ENCODE peak calls at places on chromosomes 7 and 10, in four cellular contexts. V, G, U and A are unnamed samples.

GRCh38 chr7:137757146-137757925 is 89.4 kb downstream of the DGKI start:
- DNase-seq in U (peak), G (no peak), V (no peak), A (no peak)

GRCh38 chr7:103547451-103548284 is 101.7 kb upstream of the SLC26A5 start:
- DNase-seq in U (no peak), G (no peak), V (no peak), A (no peak)

GRCh38 chr10:76251773-76252617 is 820.6 kb downstream of the LRMDA start:
- DNase-seq in V (no peak), U (peak), G (peak), A (no peak)

GRCh38 chr10:69425513-69426298 is 9.0 kb upstream of the TACR2 start:
- DNase-seq in U (no peak), G (no peak), V (no peak), A (no peak)

GRCh38 chr10:99630439-99630838 is 10.2 kb upstream of the SLC25A28 start:
- DNase-seq in G (peak), V (no peak), U (peak), A (no peak)

GRCh38 chr10:85445702-85446101 is 920.9 kb downstream of the GRID1 start:
- DNase-seq in G (no peak), V (no peak), U (no peak), A (no peak)

GRCh38 chr7:110573862-110574528 is 516.9 kb upstream of the LRRN3 start:
- DNase-seq in G (peak), U (peak), V (no peak), A (peak)

GRCh38 chr7:31782411-31782991 is 95.5 kb downstream of the PPP1R17 start:
- DNase-seq in V (peak), U (peak), G (peak), A (peak)

GRCh38 chr7:19122018-19122588 is 4.7 kb upstream of the TWIST1 start:
- DNase-seq in V (no peak), G (peak), U (peak), A (peak)

GRCh38 chr7:7183061-7183832 is 903 bp downstream of the C1GALT1 start:
- DNase-seq in U (no peak), G (peak), V (no peak), A (peak)

GRCh38 chr10:51895209-51895608 is 195.8 kb upstream of the CSTF2T start:
- DNase-seq in V (no peak), G (peak), U (peak), A (no peak)

GRCh38 chr10:28722065-28722803 is 44.9 kb downstream of the BAMBI start:
- DNase-seq in U (peak), G (peak), V (peak), A (peak)

GRCh38 chr10:47340613-47341170 is 7.5 kb upstream of the RBP3 start:
- DNase-seq in V (peak), U (peak), G (peak), A (peak)

GRCh38 chr10:4902571-4903011 is 60.6 kb upstream of the AKR1C1 start:
- DNase-seq in U (no peak), V (no peak), G (no peak), A (no peak)

GRCh38 chr10:46549171-46550075 is 7.0 kb downstream of the GPRIN2 start:
- DNase-seq in U (no peak), V (no peak), G (no peak), A (no peak)

GRCh38 chr10:30786131-30786530 is 156.6 kb upstream of the LYZL2 start:
- DNase-seq in U (peak), V (no peak), G (peak), A (no peak)

GRCh38 chr10:74898201-74898976 is 72.0 kb downstream of the KAT6B start:
- DNase-seq in V (no peak), U (peak), G (no peak), A (no peak)

GRCh38 chr10:21166557-21167287 is 269.6 kb upstream of the NEBL start:
- DNase-seq in V (no peak), U (no peak), G (peak), A (no peak)

GRCh38 chr7:55365680-55366460 is 733 bp downstream of the LANCL2 start:
- DNase-seq in V (peak), U (peak), G (peak), A (peak)

GRCh38 chr10:44993226-44993921 is 7.3 kb upstream of the ZNF22 start:
- DNase-seq in V (no peak), U (no peak), G (no peak), A (no peak)

GRCh38 chr10:131888186-131888604 is 12.6 kb upstream of the PPP2R2D start:
- DNase-seq in U (no peak), V (no peak), G (no peak), A (no peak)

GRCh38 chr7:100863406-100863950 is 3.7 kb upstream of the TRIP6 start:
- DNase-seq in G (no peak), V (no peak), U (peak), A (no peak)

GRCh38 chr10:7797582-7797981 is 9.6 kb downstream of the ATP5F1C start:
- DNase-seq in G (peak), V (no peak), U (peak), A (peak)

GRCh38 chr7:80923211-80923612 is 4.4 kb upstream of the SEMA3C start:
- DNase-seq in U (no peak), G (no peak), V (no peak), A (no peak)

GRCh38 chr7:21192662-21193061 is 235.2 kb upstream of the SP4 start:
- DNase-seq in V (no peak), U (no peak), G (no peak), A (peak)

GRCh38 chr7:83468251-83468739 is 180.6 kb downstream of the SEMA3E start:
- DNase-seq in G (peak), V (peak), U (peak), A (peak)

GRCh38 chr10:120456626-120457430 is at the start of gene PLPP4:
- DNase-seq in G (peak), U (no peak), V (peak), A (peak)

GRCh38 chr10:70575486-70575873 is 27.1 kb downstream of the PRF1 start:
- DNase-seq in G (no peak), V (no peak), U (no peak), A (no peak)

GRCh38 chr7:18495412-18496335 is at the start of gene HDAC9:
- DNase-seq in G (peak), U (peak), V (peak), A (peak)

GRCh38 chr7:2757361-2757903 is 69.4 kb downstream of the AMZ1 start:
- DNase-seq in G (no peak), V (no peak), U (no peak), A (no peak)

DNA sequence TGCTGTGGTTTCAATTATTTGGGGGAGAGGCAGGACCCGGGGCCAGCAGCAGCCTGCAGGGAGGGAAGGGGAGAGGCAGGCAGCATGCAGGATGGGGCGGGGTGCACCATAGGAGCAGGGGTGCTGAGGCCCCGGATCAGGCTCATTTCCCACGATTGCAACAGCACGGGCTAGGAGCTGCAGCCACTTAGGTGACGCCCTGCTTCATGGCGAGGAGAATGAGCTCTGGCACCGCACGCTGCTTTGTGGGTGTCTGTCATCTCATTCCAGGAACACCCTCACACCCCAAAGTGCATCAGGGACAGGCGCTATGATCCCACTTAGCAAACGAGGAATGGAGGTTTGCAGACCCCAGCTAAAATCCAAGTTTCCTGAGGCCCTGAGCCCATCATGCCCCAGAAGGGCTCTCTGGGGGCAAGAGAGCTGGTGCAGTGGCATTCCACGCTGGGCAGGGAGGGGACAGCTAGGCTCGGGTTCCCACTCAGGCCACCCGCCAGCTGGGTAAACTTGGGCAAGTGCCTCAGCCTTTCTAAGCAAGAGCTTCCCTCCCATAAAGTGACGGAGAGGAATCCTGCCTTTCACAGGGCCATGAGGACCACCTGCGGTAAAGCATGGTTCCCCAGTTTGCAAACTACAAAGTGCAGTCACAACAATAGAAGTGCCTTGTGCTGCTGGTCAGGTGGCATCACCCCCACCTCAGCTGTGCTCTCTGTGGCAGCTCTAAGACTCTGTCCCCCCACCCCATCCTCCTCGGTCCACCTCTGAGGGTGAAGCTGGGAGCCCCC is 9.2 kb downstream of the KCNH2 start:
- DNase-seq in G (no peak), V (no peak), U (no peak), A (no peak)
- H4K8ac ChIP-seq in G (no peak), V (no peak), U (no peak), A (no peak)

DNA sequence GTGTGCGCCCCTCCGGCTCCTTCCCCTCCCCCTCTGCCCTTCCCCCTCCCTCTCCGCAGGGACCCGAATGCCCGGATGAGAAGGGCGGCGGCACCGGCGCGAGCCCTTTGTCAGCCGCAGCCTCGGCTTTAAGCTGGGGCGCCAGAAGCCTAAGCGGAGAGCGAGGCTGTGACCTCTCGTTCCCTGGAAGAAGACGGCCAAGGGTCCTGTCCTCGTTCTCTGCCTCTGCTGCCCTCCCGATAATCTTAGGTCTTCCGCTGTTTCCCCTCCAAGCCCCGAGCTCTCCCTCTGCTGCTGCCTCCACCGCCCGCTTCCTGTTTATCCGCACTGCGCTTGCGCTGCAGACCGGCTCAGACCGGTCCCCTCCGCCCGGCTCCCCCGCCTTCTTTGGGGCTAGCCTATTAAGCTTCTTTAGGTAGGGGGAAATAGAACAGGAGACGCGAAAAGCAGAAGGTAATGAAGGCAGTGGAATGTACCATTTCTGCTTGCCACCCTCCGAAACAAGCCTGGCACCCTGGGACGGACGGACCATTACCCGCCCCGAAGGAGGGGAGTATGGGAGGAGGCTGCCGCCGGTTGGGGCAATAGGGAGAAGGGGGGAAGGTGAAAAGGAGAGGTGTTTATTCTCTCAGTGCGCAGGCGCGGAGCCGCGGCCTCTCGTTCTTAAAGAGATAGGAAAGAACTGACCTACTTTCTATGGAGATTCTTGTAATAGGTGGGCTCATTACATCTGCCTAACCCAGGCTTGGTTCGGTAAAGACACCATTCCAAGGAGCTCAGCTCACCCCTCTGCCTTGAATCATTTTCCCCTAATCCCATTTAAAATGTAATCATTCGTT is at the start of gene OGA:
- DNase-seq in G (peak), V (peak), U (peak), A (peak)
- H4K8ac ChIP-seq in G (peak), V (no peak), U (peak), A (no peak)

DNA sequence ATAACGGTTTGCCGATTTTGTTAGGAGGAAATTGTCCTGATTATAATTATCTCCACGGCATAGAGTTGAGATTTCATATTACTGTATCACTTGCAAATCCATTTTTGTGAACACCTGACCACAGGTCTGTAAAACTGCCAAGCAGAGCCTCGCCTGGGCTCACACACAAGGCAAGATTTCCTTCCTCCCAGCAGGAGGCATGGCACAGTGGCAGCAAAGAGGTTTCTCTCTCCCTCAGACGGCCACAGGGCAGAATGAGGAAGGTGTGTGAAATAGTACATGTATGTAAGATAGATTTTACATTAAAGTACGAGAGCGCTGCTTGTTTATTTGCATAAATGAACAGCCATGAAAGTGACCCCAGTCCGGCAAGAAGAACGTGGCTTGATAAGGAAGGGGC is 130.1 kb downstream of the CELF2 start:
- DNase-seq in G (no peak), U (no peak), V (no peak), A (no peak)
- H4K8ac ChIP-seq in G (no peak), U (no peak), V (no peak), A (no peak)

GRCh38 chr10:24448351-24449009 is 239.5 kb downstream of the KIAA1217 start:
- DNase-seq in G (peak), V (no peak), U (peak), A (no peak)

GRCh38 chr10:24444337-24444736 is 235.4 kb downstream of the KIAA1217 start:
- DNase-seq in U (peak), G (peak), V (no peak), A (no peak)

GRCh38 chr10:24449769-24450310 is 240.9 kb downstream of the KIAA1217 start:
- DNase-seq in G (no peak), U (no peak), V (no peak), A (no peak)

GRCh38 chr10:24449334-24449740 is 240.4 kb downstream of the KIAA1217 start:
- DNase-seq in V (no peak), U (peak), G (peak), A (no peak)

DNA sequence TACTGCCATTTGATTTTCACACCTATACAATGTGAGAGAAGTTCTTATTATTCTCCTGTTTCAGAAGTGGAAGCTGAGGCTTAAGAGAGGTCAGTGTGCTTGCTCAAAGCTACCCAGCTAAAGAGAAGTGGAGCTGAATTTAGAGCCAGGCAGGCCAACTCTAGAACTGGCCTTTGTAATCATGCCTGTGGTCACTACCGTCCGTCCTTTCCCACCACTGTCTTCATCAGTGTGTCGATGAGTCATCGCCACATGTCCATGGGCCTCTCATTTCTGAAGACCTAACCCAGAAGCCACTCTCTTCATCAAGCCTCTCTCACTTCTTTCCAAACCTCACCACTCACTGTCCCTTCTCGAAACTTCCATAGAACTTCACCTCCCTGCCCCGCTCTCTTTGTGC is 237.8 kb downstream of the KIAA1217 start:
- DNase-seq in G (peak), U (peak), V (no peak), A (no peak)
- H4K8ac ChIP-seq in G (no peak), U (no peak), V (no peak), A (no peak)

GRCh38 chr7:22571776-22572175 is 71.8 kb upstream of the STEAP1B start:
- DNase-seq in U (no peak), G (no peak), V (no peak), A (no peak)

GRCh38 chr7:22574756-22575517 is 74.9 kb upstream of the STEAP1B start:
- DNase-seq in U (no peak), V (no peak), G (no peak), A (no peak)

GRCh38 chr7:22572937-22573336 is 72.9 kb upstream of the STEAP1B start:
- DNase-seq in G (peak), U (peak), V (no peak), A (no peak)

GRCh38 chr7:22569586-22570321 is 69.8 kb upstream of the STEAP1B start:
- DNase-seq in U (peak), G (no peak), V (no peak), A (no peak)

GRCh38 chr7:22572292-22572691 is 72.3 kb upstream of the STEAP1B start:
- DNase-seq in G (no peak), U (no peak), V (no peak), A (no peak)
- H4K8ac ChIP-seq in G (no peak), U (no peak), V (no peak), A (no peak)

GRCh38 chr7:41104621-41105020 is 598.3 kb downstream of the INHBA start:
- DNase-seq in U (peak), G (no peak), V (no peak), A (no peak)

GRCh38 chr7:41108821-41109220 is 594.1 kb downstream of the INHBA start:
- DNase-seq in V (no peak), U (no peak), G (no peak), A (no peak)

GRCh38 chr7:41110186-41110585 is 592.7 kb downstream of the INHBA start:
- DNase-seq in G (peak), V (no peak), U (peak), A (no peak)

GRCh38 chr7:41107330-41107937 is 595.5 kb downstream of the INHBA start:
- DNase-seq in U (peak), V (no peak), G (no peak), A (peak)

DNA sequence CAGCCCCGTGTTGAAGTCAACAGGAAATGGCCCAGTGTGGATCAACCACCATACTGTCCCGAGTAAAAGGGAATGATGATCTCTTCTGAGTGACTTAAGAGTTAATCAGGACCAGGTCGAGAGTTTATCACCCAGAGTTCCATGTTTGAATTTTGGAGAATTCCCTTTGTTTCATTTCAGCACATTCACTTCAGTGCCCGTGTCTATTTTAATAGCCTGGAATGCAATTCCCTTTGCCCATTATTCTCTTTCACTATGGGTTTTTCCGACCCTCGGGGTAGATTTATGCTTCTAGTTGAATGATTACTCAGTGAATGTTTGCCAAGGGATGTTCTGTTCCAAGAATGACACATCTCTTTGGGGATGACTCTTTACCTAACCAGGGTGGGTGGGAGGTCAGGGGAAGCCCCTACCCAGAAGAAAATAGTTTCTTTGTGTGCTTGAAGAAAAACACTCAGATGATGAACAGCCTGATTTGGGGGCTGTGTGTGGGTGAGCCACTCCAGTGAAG is 594.9 kb downstream of the INHBA start:
- DNase-seq in V (no peak), U (peak), G (no peak), A (no peak)
- H4K8ac ChIP-seq in V (no peak), U (no peak), G (no peak), A (no peak)

GRCh38 chr7:116216956-116217570 is 6.7 kb downstream of the TES start:
- DNase-seq in G (peak), U (peak), V (no peak), A (no peak)
- H4K8ac ChIP-seq in G (no peak), U (no peak), V (no peak), A (no peak)